ENCODE peak calls at places on chromosomes 2 and 18, in five cellular contexts. R is progenitor cell of endocrine pancreas, V is mesendoderm, B is upper lobe of left lung, P is brain microvascular endothelial cell. Y is an unnamed sample.

GRCh38 chr18:75221397-75221796 is 10.8 kb downstream of the TSHZ1 start:
- DNase-seq in R (no peak), V (no peak), B (no peak), P (no peak), Y (no peak)

GRCh38 chr2:63818276-63818675 is 23.4 kb upstream of the UGP2 start:
- DNase-seq in R (no peak), V (no peak), B (no peak), P (no peak), Y (no peak)

GRCh38 chr2:234444888-234445287 is 52.0 kb downstream of the ARL4C start:
- DNase-seq in R (no peak), V (no peak), B (no peak), P (peak; percentile 90), Y (no peak)

GRCh38 chr2:190996338-190996946 is 17.5 kb downstream of the STAT1 start:
- DNase-seq in R (no peak), V (peak; percentile 76), B (no peak), P (peak; percentile 35), Y (peak; percentile 48)

GRCh38 chr18:28045880-28046279 is 131.1 kb downstream of the CDH2 start:
- DNase-seq in R (no peak), V (peak; percentile 59), B (no peak), P (no peak), Y (no peak)

GRCh38 chr18:69845588-69846506 is 101.8 kb downstream of the CD226 start:
- DNase-seq in R (no peak), V (peak; percentile 57), B (peak; percentile 24), P (no peak), Y (no peak)

GRCh38 chr2:67674668-67675067 is 277.5 kb downstream of the ETAA1 start:
- DNase-seq in R (no peak), V (no peak), B (no peak), P (no peak), Y (no peak)

GRCh38 chr2:169877406-169877805 is 50.2 kb downstream of the UBR3 start:
- DNase-seq in R (no peak), V (peak; percentile 7), B (no peak), P (no peak), Y (no peak)

GRCh38 chr2:217653240-217653639 is 349.6 kb downstream of the TNS1 start:
- DNase-seq in R (no peak), V (no peak), B (peak; percentile 71), P (peak; percentile 56), Y (peak; percentile 39)

GRCh38 chr2:39837856-39838453 is 58.9 kb upstream of the THUMPD2 start:
- DNase-seq in R (no peak), V (peak; percentile 72), B (no peak), P (peak; percentile 53), Y (peak; percentile 74)

GRCh38 chr2:118310016-118310877 is 222.0 kb downstream of the INSIG2 start:
- DNase-seq in R (no peak), V (peak; percentile 87), B (no peak), P (peak; percentile 27), Y (peak; percentile 64)